ENCODE peak calls at places on chromosomes 16 and 17, in seven cellular contexts. B is left lung; L is foreskin fibroblast; W is PC-9; U is transverse colon; Y is activated CD8-positive, alpha-beta T cell treated with anti-CD3 and anti-CD28 coated beads for 36 hours; D is progenitor cell of endocrine pancreas. K is an unnamed sample.

GRCh38 chr16:23134274-23134673 is 15.0 kb downstream of the USP31 start:
- DNase-seq in Y (no peak), D (no peak), U (peak; percentile 31), B (no peak), W (no peak), L (no peak), K (no peak)

GRCh38 chr17:81858967-81859905 is 1.1 kb downstream of the P4HB start:
- DNase-seq in W (no peak), B (no peak), D (no peak), L (peak; percentile 38), U (no peak), Y (peak; percentile 31), K (no peak)

GRCh38 chr16:57871457-57871856 is 69.2 kb upstream of the KIFC3 start:
- DNase-seq in W (peak; percentile 82), D (no peak), B (no peak), L (peak; percentile 60), Y (no peak), U (no peak), K (peak; percentile 86)

GRCh38 chr17:78817123-78817522 is 23.5 kb downstream of the USP36 start:
- DNase-seq in Y (peak; percentile 80), W (no peak), B (no peak), L (no peak), D (no peak), U (no peak), K (no peak)

GRCh38 chr17:6239237-6239798 is 169.1 kb downstream of the WSCD1 start:
- DNase-seq in L (no peak), B (no peak), W (no peak), Y (no peak), D (no peak), U (no peak), K (no peak)

GRCh38 chr17:57494446-57494845 is 238.1 kb downstream of the MSI2 start:
- DNase-seq in U (no peak), W (no peak), B (no peak), D (no peak), L (no peak), Y (no peak), K (no peak)

GRCh38 chr16:48101069-48101674 is 54.6 kb downstream of the ABCC12 start:
- DNase-seq in L (no peak), D (no peak), B (no peak), Y (peak; percentile 58), U (no peak), W (no peak), K (no peak)

GRCh38 chr17:68172461-68172954 is 75.3 kb upstream of the AMZ2 start:
- DNase-seq in B (peak; percentile 62), L (peak; percentile 75), Y (peak; percentile 84), D (peak; percentile 59), U (peak; percentile 81), W (peak; percentile 40), K (peak; percentile 41)

GRCh38 chr17:50423553-50424159 is 2.4 kb upstream of the ACSF2 start:
- DNase-seq in Y (no peak), W (peak; percentile 100), L (peak; percentile 76), B (peak; percentile 64), U (no peak), D (no peak), K (peak; percentile 96)

GRCh38 chr16:4273858-4274291 is 1.1 kb upstream of the TFAP4 start:
- DNase-seq in D (no peak), U (peak; percentile 55), Y (peak; percentile 62), B (peak; percentile 65), L (peak; percentile 67), W (peak; percentile 53), K (peak; percentile 19)

GRCh38 chr16:68737046-68737729 is at the start of gene CDH1:
- DNase-seq in U (peak; percentile 95), L (no peak), D (peak; percentile 94), Y (peak; percentile 36), W (peak; percentile 84), B (peak; percentile 88), K (no peak)

GRCh38 chr17:17051791-17052461 is 9.7 kb downstream of the MPRIP start:
- DNase-seq in Y (peak; percentile 22), B (no peak), W (peak; percentile 91), L (peak; percentile 54), U (peak; percentile 57), D (no peak), K (no peak)

GRCh38 chr17:81388612-81389367 is 6.5 kb upstream of the BAHCC1 start:
- DNase-seq in L (no peak), U (no peak), D (no peak), B (no peak), W (no peak), Y (no peak), K (no peak)

GRCh38 chr17:69761011-69761410 is 314.0 kb upstream of the KCNJ16 start:
- DNase-seq in W (no peak), U (no peak), L (peak; percentile 53), D (no peak), B (no peak), Y (no peak), K (no peak)

GRCh38 chr17:66812571-66812970 is 22.3 kb upstream of the CACNG5 start:
- DNase-seq in Y (no peak), D (no peak), B (no peak), W (no peak), U (no peak), L (no peak), K (no peak)

GRCh38 chr16:4176794-4177438 is 60.7 kb upstream of the ADCY9 start:
- DNase-seq in B (no peak), W (peak; percentile 65), L (peak; percentile 65), U (peak; percentile 16), Y (no peak), D (no peak), K (peak; percentile 50)

GRCh38 chr17:19642373-19642893 is 6.1 kb upstream of the ALDH3A2 start:
- DNase-seq in U (no peak), W (no peak), Y (no peak), B (no peak), L (no peak), D (no peak), K (no peak)

GRCh38 chr16:9159839-9160550 is 68.6 kb downstream of the HAPSTR1 start:
- DNase-seq in W (peak; percentile 45), L (peak; percentile 82), D (peak; percentile 52), B (peak; percentile 39), Y (peak; percentile 64), U (peak; percentile 63), K (peak; percentile 51)

GRCh38 chr16:70611224-70611598 is 35.1 kb upstream of the IL34 start:
- DNase-seq in Y (no peak), U (no peak), D (no peak), L (no peak), W (no peak), B (no peak), K (no peak)

GRCh38 chr16:46747777-46748651 is at the start of gene MYLK3:
- DNase-seq in D (no peak), Y (no peak), B (no peak), U (no peak), L (no peak), W (no peak), K (no peak)

GRCh38 chr16:66290431-66290830 is 76.1 kb upstream of the CDH5 start:
- DNase-seq in B (no peak), W (no peak), L (no peak), U (no peak), D (no peak), Y (no peak), K (no peak)

GRCh38 chr17:34371405-34371804 is 8.4 kb upstream of the CCL1 start:
- DNase-seq in W (no peak), D (no peak), U (no peak), L (no peak), B (no peak), Y (no peak), K (no peak)

DNA sequence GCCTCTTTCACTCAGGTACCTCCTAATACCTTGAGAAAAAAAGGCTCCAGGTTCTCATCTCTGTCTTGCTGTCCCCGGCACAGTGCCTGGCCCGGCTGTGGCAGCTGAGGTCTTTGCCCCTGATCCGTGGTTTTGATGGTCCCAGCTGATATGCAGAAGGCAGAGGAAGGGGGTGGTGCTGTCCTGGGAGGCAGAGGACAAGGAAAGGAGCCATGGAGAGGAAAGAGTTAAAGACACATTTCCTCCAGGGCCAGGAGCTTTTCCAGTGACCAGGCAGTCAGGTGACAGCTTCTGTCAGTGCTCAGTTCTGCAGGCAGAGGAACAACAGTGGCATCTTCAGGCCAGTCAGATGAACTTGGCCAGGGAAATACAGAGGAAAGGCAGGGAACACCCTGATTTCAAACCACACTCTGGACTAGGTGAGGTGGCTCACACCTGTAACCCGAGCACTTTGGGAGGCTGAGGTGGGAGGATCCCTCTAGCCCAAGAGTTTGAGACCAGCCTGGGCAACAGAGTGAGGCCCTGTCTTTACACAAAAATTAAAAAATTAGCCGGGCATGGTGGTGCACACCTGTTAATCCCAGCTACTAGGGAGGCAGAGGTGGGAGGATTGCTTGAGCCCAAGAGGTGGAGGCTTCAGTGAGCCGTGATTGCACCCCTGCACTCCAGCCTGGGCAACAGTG is 3.3 kb upstream of the COG1 start:
- DNase-seq in D (no peak), Y (no peak), L (peak; percentile 79), W (peak; percentile 59), B (no peak), U (no peak), K (peak; percentile 76)
- TF ChIP-seq CTCF in D (peak; percentile 56), Y (no peak), L (peak; percentile 72), W (peak; percentile 73), B (no peak), U (peak; percentile 59), K (peak; percentile 77)

GRCh38 chr17:48317732-48318131 is 112.3 kb downstream of the SKAP1 start:
- DNase-seq in D (no peak), B (no peak), Y (no peak), W (no peak), L (no peak), U (no peak), K (no peak)

GRCh38 chr17:48326311-48326710 is 103.7 kb downstream of the SKAP1 start:
- DNase-seq in D (no peak), L (no peak), B (no peak), W (no peak), Y (no peak), U (no peak), K (no peak)

GRCh38 chr17:48322060-48322459 is 108.0 kb downstream of the SKAP1 start:
- DNase-seq in L (peak; percentile 14), D (no peak), W (no peak), Y (no peak), U (no peak), B (no peak), K (peak; percentile 6)
- TF ChIP-seq CTCF in L (no peak), D (no peak), W (peak; percentile 52), Y (no peak), U (no peak), B (no peak), K (peak; percentile 57)

DNA sequence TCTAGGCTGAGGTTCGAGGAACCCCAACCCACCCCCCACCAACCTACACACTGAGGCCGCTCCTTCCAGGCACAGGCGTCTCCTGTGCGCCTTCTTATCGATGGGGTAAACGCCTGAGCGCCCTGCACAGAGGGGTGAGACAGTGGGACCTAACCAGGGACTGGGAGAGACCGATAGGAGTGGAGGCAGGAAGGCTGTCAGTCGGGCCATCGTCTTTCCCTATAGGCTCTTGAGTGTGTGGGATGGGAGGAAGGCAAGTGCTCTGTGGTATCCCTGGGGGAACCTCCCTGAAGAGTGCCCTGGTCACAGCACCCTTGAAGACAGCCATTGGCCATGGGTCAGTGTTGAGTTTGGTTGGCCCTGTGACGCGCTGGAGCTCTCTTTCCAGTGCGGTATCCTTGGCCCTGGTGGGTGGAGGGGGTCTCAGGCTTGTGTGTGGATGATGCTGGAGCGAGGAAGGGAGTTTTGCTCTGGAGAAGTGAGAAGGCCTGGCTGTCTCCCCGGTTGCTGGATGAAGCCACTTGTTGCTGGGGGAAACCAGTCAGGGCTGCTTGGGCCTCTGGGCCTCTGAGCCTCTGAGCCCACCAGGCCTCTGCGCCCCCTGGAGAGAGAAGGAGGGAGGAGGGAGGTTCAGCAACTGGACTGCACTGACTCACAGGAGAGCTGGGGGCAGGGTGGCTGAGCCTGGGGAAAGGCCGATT is 1.7 kb downstream of the GPRC5C start:
- DNase-seq in L (no peak), B (no peak), W (no peak), Y (no peak), U (no peak), D (peak; percentile 56), K (no peak)
- TF ChIP-seq CTCF in L (no peak), B (no peak), W (no peak), Y (no peak), U (no peak), D (peak; percentile 56), K (no peak)

GRCh38 chr17:4032738-4033137 is 68.5 kb upstream of the ATP2A3 start:
- DNase-seq in W (no peak), Y (peak; percentile 9), B (no peak), U (no peak), L (no peak), D (no peak), K (no peak)
- TF ChIP-seq CTCF in W (no peak), Y (no peak), B (no peak), U (no peak), L (no peak), D (no peak), K (no peak)

K was measured in HFFc6.